ENCODE peak calls at places on chromosomes 6 and 20, in four cellular contexts. Z is astrocyte of the spinal cord, G is cardiac muscle cell, H is AG09309. C is an unnamed sample.
A peak's percentile ranks its signal among the peaks of the same experiment; 100 is the strongest.

GRCh38 chr6:163984446-163984936 is 570.0 kb downstream of the QKI start:
- DNase-seq in Z (peak; percentile 33), G (peak; percentile 10), H (no peak), C (no peak)

GRCh38 chr6:117549606-117550005 is 52.7 kb downstream of the GOPC start:
- DNase-seq in Z (no peak), H (no peak), G (no peak), C (no peak)

GRCh38 chr20:21019831-21020655 is 86.1 kb downstream of the LINC00237 start:
- DNase-seq in Z (no peak), H (no peak), G (no peak), C (no peak)

GRCh38 chr6:130981409-130981808 is 81.6 kb downstream of the EPB41L2 start:
- DNase-seq in H (no peak), G (peak; percentile 91), Z (peak; percentile 43), C (peak; percentile 90)

GRCh38 chr20:48630342-48631075 is 197.3 kb downstream of the PREX1 start:
- DNase-seq in H (no peak), G (no peak), Z (no peak), C (no peak)

GRCh38 chr6:27814665-27815424 is 97.4 kb downstream of the OR2B2 start:
- DNase-seq in Z (peak; percentile 97), G (peak; percentile 97), H (peak; percentile 86), C (peak; percentile 98)

GRCh38 chr20:21202284-21202683 is 76.4 kb downstream of the KIZ start:
- DNase-seq in G (peak; percentile 27), H (no peak), Z (peak; percentile 58), C (peak; percentile 25)

GRCh38 chr6:3894535-3895302 is 45.5 kb downstream of the FAM50B start:
- DNase-seq in H (no peak), Z (no peak), G (no peak), C (no peak)

GRCh38 chr6:143614270-143614669 is 63.5 kb upstream of the PHACTR2 start:
- DNase-seq in H (no peak), Z (no peak), G (no peak), C (no peak)
- H3K4me3 ChIP-seq in H (no peak overlapping the region), Z (no peak overlapping the region), G (no peak overlapping the region), C (no peak overlapping the region)

GRCh38 chr6:52361945-52362442 is at the start of gene PAQR8:
- DNase-seq in G (peak; percentile 80), H (no peak), Z (peak; percentile 52), C (peak; percentile 61)
- TF ChIP-seq CTCF in G (no peak), H (no peak), Z (no peak), C (no peak)

DNA sequence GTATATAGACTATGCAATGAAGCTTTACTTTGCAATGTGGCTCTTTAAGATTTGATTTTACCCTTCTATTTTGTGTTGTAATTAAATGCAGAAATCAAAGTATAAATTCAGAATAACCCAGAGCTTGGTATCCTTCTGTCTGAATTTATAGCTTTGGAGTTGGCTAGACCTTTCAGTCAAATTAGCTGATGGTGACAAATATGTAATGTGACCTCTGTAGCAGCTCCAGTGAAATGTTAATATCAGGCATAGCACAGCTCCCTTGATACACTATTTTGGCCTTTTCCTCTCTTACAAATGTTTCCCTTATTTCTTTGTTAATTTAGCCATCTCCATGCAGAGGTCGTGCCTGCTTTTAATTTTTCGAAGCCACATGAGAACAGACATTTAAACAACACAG is 11.1 kb downstream of the CBFA2T2 start:
- DNase-seq in H (no peak), Z (no peak), G (no peak), C (no peak)
- H3K4me3 ChIP-seq in H (no peak overlapping the region), Z (no peak overlapping the region), G (no peak overlapping the region), C (no peak overlapping the region)

DNA sequence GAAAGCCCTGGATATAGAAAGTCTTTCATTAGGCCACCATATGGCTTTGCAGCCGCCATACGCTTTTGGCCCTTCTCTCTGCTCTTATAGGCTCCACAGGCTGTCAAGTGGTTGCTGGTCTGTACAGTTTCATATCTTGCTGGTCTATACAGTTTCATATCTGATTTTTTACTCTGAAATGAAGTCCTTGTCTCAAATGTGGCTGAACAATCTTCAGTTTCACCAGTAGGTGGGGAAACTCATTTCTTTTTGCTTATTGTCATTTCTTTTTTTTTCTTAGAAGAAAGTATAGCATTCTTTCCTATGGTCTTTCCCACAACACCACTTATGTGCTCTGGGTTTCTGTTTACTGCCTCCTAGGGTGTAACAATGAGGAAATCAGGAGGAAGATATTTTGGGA is 771.4 kb upstream of the MMS22L start:
- DNase-seq in G (no peak), H (no peak), Z (peak; percentile 35), C (peak; percentile 0)
- TF ChIP-seq CTCF in G (no peak), H (no peak), Z (peak; percentile 29), C (no peak)

DNA sequence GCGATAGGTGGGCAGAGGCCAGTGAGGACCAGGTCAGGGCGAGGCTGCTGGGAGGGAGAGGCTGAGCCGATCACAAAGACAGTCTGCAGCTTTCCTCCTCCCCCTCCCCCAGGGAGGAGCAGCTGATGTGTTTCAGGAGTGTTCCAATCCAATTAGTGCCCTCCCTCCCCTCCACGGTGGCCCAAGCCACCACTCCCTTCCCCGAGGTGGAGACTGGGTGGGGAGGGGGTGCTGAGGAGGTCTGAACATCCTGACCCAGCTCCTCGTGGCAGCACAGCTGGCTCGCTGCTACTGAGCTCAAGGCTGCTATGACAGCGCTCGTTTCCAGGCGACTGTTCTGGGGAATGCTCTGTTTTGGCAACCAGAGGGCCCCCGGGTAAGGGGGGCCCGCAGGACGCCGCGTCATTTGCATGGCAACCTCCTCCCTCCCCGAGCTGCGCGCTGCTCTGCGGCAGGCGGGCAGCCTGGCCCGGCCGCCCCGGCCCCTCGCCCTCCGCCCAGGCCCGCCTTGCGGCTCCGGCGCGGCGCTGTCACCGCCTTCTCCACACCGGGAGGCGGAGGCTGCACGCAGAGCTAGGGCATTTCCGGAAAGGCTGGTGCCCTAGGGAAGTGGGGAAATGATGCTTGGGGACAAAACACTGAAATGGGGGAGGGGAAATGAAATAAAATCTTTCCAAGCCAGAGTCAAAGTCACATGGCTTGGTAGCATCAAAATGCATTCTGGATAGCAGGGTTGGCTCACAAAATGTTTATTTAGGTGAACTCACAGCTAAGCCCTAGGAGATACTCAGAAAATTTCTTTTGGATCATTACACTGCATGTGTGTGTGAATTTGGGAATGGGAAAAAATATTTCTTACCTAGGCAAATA is 67.4 kb upstream of the PIM1 start:
- DNase-seq in H (no peak), G (peak; percentile 96), Z (peak; percentile 92), C (peak; percentile 96)
- H3K4me3 ChIP-seq in H (peak overlapping the region; percentile 40), G (peak overlapping the region; percentile 14), Z (peak overlapping the region; percentile 41), C (peak overlapping the region; percentile 38)

GRCh38 chr6:14510038-14510437 is 392.5 kb downstream of the CD83 start:
- DNase-seq in G (no peak), Z (no peak), H (no peak), C (no peak)
- TF ChIP-seq CTCF in G (no peak), Z (no peak), H (peak; percentile 8), C (no peak)

C was measured in fibroblast of pulmonary artery.